ENCODE peak calls at places on chromosomes 4 and X, in nine cellular contexts. C is Panc1, T is transverse colon, Q is adrenal gland, X is left lung, F is right lobe of liver, O is SK-N-SH, D is endodermal cell, W is AG04450. R is an unnamed sample.
A peak's percentile ranks its signal among the peaks of the same experiment; 100 is the strongest.

GRCh38 chr4:137534516-137534915 is 2.2 kb upstream of the PCDH18 start:
- DNase-seq in T (no peak), C (no peak), F (no peak), W (no peak), D (no peak), O (no peak), X (no peak), Q (no peak), R (no peak)

GRCh38 chr4:2511645-2512131 is 24.8 kb upstream of the FAM193A start:
- DNase-seq in T (no peak), D (no peak), X (no peak), O (no peak), W (no peak), C (no peak), F (no peak), Q (no peak), R (no peak)

GRCh38 chr4:94642561-94642866 is 115.2 kb upstream of the BMPR1B start:
- DNase-seq in Q (no peak), F (no peak), T (no peak), O (no peak), W (no peak), D (no peak), X (no peak), C (no peak), R (no peak)

GRCh38 chr4:7223566-7223965 is 31.2 kb downstream of the SORCS2 start:
- DNase-seq in W (no peak), X (no peak), T (no peak), F (no peak), O (no peak), Q (no peak), D (no peak), C (no peak), R (no peak)

GRCh38 chr4:176436500-176436973 is 116.8 kb downstream of the SPCS3 start:
- DNase-seq in X (no peak), O (no peak), Q (no peak), W (peak; percentile 46), D (no peak), F (no peak), T (no peak), C (no peak), R (peak; percentile 60)

GRCh38 chr4:125741825-125742452 is 427.2 kb downstream of the FAT4 start:
- DNase-seq in W (no peak), F (no peak), D (no peak), T (no peak), C (no peak), O (peak; percentile 43), Q (no peak), X (no peak), R (peak; percentile 24)

GRCh38 chr4:112668131-112668530 is 31.2 kb downstream of the LARP7 start:
- DNase-seq in T (no peak), O (no peak), F (no peak), Q (no peak), X (no peak), D (no peak), C (no peak), W (no peak), R (no peak)

GRCh38 chr4:87934973-87935372 is 40.5 kb upstream of the SPP1 start:
- DNase-seq in D (no peak), F (no peak), C (no peak), Q (no peak), W (no peak), T (no peak), O (no peak), X (no peak), R (no peak)

GRCh38 chrX:48957477-48957826 is at the start of gene OTUD5:
- DNase-seq in D (no peak), O (peak; percentile 94), F (peak; percentile 64), C (no peak), W (no peak), X (peak; percentile 61), T (no peak), Q (no peak), R (peak; percentile 34)

GRCh38 chrX:73262991-73263390 is 48.3 kb upstream of the NAP1L2 start:
- DNase-seq in C (no peak), X (no peak), W (no peak), O (peak; percentile 2), Q (no peak), F (no peak), T (no peak), D (no peak), R (no peak)

GRCh38 chr4:5217411-5217810 is 166.1 kb downstream of the STK32B start:
- DNase-seq in C (no peak), Q (no peak), O (no peak), T (no peak), X (no peak), W (no peak), F (no peak), D (no peak), R (no peak)

GRCh38 chr4:100417565-100417964 is 100.3 kb downstream of the EMCN start:
- DNase-seq in Q (peak; percentile 22), D (no peak), W (no peak), T (no peak), X (no peak), O (peak; percentile 3), C (no peak), F (no peak), R (no peak)

GRCh38 chr4:145130130-145130529 is 32.0 kb downstream of the ABCE1 start:
- DNase-seq in T (no peak), O (no peak), Q (no peak), D (no peak), C (no peak), W (no peak), X (no peak), F (no peak), R (no peak)

GRCh38 chr4:2058264-2059033 is 678 bp upstream of the NAT8L start:
- DNase-seq in F (peak; percentile 21), X (no peak), O (peak; percentile 93), D (peak; percentile 71), Q (no peak), T (no peak), W (no peak), C (no peak), R (no peak)

DNA sequence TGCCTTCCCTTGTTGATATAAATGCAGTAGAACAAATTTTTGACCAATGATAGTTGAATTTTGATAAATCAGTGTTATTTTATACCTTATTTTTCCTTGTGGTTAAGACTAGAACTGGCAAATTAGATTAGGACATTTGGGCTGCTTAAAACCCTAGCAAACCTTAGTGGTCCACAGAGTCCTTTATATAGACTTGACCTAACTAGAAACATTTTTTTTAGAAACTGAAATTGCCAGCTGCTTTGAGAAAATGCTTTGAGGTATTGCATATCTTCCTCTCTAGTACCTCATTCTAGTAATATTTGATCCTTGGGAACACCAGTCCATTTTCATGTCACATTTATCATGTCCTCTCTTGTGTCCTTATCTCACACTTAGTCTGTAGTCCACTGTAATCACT is 580.3 kb downstream of the FSTL5 start:
- DNase-seq in C (no peak), D (no peak), W (no peak), T (no peak), X (no peak), F (no peak), O (no peak), Q (no peak), R (no peak)
- TF ChIP-seq CTCF in C (no peak), D (no peak), W (no peak), T (no peak), X (no peak), F (no peak), O (no peak), Q (no peak), R (no peak)

GRCh38 chr4:102684605-102685052 is 76.1 kb downstream of the MANBA start:
- DNase-seq in W (peak; percentile 71), Q (no peak), O (no peak), F (no peak), T (no peak), C (no peak), D (no peak), X (no peak), R (peak; percentile 69)
- H3K27ac ChIP-seq in W (peak overlapping the region; percentile 53), Q (no peak overlapping the region), O (peak overlapping the region; percentile 43), F (no peak overlapping the region), T (no peak overlapping the region), C (no peak overlapping the region), D (no peak overlapping the region), X (no peak overlapping the region), R (no peak overlapping the region)

GRCh38 chr4:16583764-16584163 is 314.7 kb downstream of the LDB2 start:
- DNase-seq in T (no peak), Q (no peak), C (no peak), F (no peak), D (no peak), W (no peak), X (no peak), O (no peak), R (no peak)

GRCh38 chr4:16581117-16581516 is 317.3 kb downstream of the LDB2 start:
- DNase-seq in O (no peak), X (no peak), T (no peak), D (no peak), C (no peak), F (no peak), Q (no peak), W (no peak), R (no peak)

GRCh38 chr4:16585053-16585452 is 313.4 kb downstream of the LDB2 start:
- DNase-seq in O (no peak), X (no peak), C (no peak), F (no peak), Q (no peak), T (no peak), D (no peak), W (no peak), R (no peak)

GRCh38 chr4:16582036-16582435 is 316.4 kb downstream of the LDB2 start:
- DNase-seq in D (no peak), W (no peak), X (no peak), T (no peak), O (no peak), Q (no peak), F (no peak), C (no peak), R (no peak)

GRCh38 chr4:16582526-16582925 is 315.9 kb downstream of the LDB2 start:
- DNase-seq in W (no peak), D (peak; percentile 88), T (no peak), F (no peak), Q (no peak), X (no peak), C (no peak), O (peak; percentile 18), R (no peak)
- TF ChIP-seq CTCF in W (peak; percentile 20), D (peak; percentile 81), T (no peak), F (no peak), Q (peak; percentile 16), X (no peak), C (no peak), O (peak; percentile 36), R (no peak)

DNA sequence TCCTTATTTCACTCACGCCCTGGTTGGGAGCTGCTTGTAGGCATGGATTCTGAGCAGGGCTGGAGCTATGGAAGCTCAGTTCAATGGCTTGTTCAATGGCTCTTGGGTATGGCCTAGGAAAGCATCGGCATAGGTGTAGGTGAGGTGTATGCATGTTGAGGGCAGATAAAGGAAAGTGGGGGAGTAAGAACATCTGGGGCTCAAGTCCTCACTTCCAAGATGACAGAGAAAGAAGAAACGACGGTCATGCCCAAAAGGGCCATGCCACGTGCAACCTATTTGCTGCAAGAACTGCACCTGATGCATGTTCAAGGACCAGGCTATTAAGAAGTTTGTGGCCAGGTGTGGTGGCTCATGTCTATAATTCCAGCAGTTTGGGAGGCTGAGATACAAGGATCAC is 23.4 kb downstream of the SCD5 start:
- DNase-seq in D (no peak), T (no peak), W (no peak), C (no peak), Q (no peak), X (no peak), O (no peak), F (no peak), R (no peak)
- H3K27ac ChIP-seq in D (no peak overlapping the region), T (no peak overlapping the region), W (peak overlapping the region; percentile 2), C (no peak overlapping the region), Q (no peak overlapping the region), X (no peak overlapping the region), O (no peak overlapping the region), F (no peak overlapping the region), R (no peak overlapping the region)

GRCh38 chr4:75555294-75556164 is at the start of gene ODAPH:
- DNase-seq in Q (no peak), O (no peak), F (no peak), X (no peak), W (no peak), D (peak; percentile 50), C (no peak), T (peak; percentile 38), R (peak; percentile 72)
- TF ChIP-seq CTCF in Q (no peak), O (peak; percentile 45), F (no peak), X (no peak), W (peak; percentile 19), D (peak; percentile 58), C (peak; percentile 13), T (no peak), R (no peak)

R was measured in RWPE1.